ENCODE peak calls at places on chromosomes 1 and 21, in four cellular contexts. Y, V, R and A are unnamed samples.

GRCh38 chr1:153626929-153627796 is at the start of gene S100A13:
- DNase-seq in R (peak; percentile 82), V (peak; percentile 85), Y (peak; percentile 95), A (no peak)

GRCh38 chr1:113976609-113977278 is 2.5 kb upstream of the OLFML3 start:
- DNase-seq in Y (peak; percentile 72), V (no peak), R (no peak), A (no peak)

GRCh38 chr1:115469703-115470476 is 131.8 kb upstream of the NGF start:
- DNase-seq in Y (peak; percentile 68), V (peak; percentile 68), R (peak; percentile 51), A (no peak)

GRCh38 chr1:40703316-40703715 is 11.8 kb downstream of the NFYC start:
- DNase-seq in R (no peak), Y (no peak), V (no peak), A (no peak)

GRCh38 chr1:118923319-118923718 is 64.8 kb downstream of the TBX15 start:
- DNase-seq in Y (no peak), V (no peak), R (no peak), A (no peak)

GRCh38 chr1:204633665-204634064 is 51.9 kb downstream of the LRRN2 start:
- DNase-seq in Y (no peak), R (no peak), V (peak; percentile 26), A (no peak)

GRCh38 chr1:68725353-68725752 is 228.5 kb upstream of the DEPDC1 start:
- DNase-seq in Y (no peak), R (no peak), V (peak; percentile 58), A (no peak)

GRCh38 chr1:13607002-13607401 is 23.4 kb downstream of the PDPN start:
- DNase-seq in V (no peak), Y (no peak), R (no peak), A (no peak)

GRCh38 chr21:25494804-25495203 is 112.5 kb downstream of the MRPL39 start:
- DNase-seq in Y (no peak), R (no peak), V (no peak), A (no peak)

GRCh38 chr21:25500598-25500997 is 106.7 kb downstream of the MRPL39 start:
- DNase-seq in R (no peak), V (no peak), Y (no peak), A (no peak)

GRCh38 chr21:25493722-25494121 is 113.6 kb downstream of the MRPL39 start:
- DNase-seq in R (no peak), V (no peak), Y (no peak), A (no peak)

GRCh38 chr21:25501448-25501847 is 105.8 kb downstream of the MRPL39 start:
- DNase-seq in V (no peak), R (no peak), Y (no peak), A (no peak)

GRCh38 chr21:25496825-25497482 is 110.3 kb downstream of the MRPL39 start:
- DNase-seq in R (no peak), V (no peak), Y (no peak), A (no peak)
- H3K9me3 ChIP-seq in R (no peaks in the 10 kb centered on the region), V (no peaks in the 10 kb centered on the region), Y (no peaks in the 10 kb centered on the region), A (no peaks in the 10 kb centered on the region)

DNA sequence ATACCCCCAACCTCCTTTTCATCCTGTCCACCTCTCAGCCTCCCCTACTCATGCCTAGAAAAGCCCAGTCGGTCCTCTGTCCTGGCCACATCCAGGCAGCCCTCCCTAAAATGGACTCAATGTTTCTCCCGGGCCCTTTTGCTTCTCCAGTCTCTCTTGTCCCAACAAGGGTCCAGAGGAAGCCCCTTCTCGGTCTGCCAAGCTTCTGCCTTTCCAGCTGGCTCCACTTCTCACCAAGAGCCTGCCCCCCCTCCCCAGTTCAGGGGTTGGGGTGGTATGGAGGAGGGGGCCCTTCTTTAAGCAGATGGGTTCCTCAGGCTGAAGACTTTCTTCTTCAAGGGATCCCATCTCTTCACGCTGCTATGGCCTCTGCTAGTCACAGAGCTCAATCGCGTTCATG is 23.9 kb downstream of the RAB7B start:
- DNase-seq in Y (no peak), R (no peak), V (no peak), A (no peak)
- H3K9me3 ChIP-seq in Y (no peaks in the 10 kb centered on the region), R (no peaks in the 10 kb centered on the region), V (no peaks in the 10 kb centered on the region), A (no peaks in the 10 kb centered on the region)

DNA sequence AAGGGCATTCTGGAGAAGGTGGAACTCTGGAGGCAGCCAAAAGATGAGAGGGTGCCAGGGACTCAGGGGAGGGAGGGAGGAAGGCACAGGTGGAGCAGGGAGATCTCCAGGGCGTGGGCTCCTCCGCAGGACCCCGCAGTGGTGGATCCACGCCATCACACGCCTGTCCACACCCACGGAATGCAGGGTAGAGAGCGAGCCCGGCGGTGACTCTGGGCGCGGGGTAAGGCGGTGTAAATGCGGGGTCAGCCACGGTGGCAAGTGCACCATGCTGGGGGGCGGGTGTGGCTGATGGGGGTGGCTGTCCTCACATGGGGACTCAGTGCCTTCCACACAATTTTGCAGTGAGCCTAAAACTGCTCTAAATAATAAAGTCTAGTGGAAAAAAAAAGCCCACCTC is 105.1 kb upstream of the TTC34 start:
- DNase-seq in Y (no peak), V (no peak), R (no peak), A (no peak)
- H3K9me3 ChIP-seq in Y (no peaks in the 10 kb centered on the region), V (no peaks in the 10 kb centered on the region), R (no peaks in the 10 kb centered on the region), A (no peaks in the 10 kb centered on the region)

DNA sequence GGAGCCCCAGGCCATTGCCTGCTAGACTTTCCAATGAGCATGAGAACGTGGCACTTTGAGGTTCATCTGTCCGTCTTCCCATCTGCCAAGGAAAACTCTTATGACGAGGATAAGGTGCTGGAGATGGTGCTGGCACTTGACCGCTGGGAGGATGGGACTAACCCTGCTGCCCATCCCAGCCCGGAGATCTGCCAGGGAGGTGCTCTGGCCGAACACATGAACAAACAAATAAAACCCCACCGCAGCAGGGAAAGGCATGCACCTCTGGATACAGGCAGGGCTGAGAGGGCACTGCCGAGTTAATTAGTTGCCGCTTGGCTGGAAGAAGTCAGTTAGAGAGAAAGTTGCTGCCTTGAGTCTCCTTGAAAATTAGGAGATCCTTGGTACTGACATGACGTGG is 308.4 kb downstream of the AJAP1 start:
- DNase-seq in Y (no peak), R (no peak), V (no peak), A (no peak)
- H3K9me3 ChIP-seq in Y (no peaks in the 10 kb centered on the region), R (no peaks in the 10 kb centered on the region), V (no peaks in the 10 kb centered on the region), A (no peaks in the 10 kb centered on the region)

GRCh38 chr21:17293194-17293593 is 219.6 kb upstream of the CXADR start:
- DNase-seq in R (no peak), Y (no peak), V (no peak), A (no peak)
- H3K9me3 ChIP-seq in R (peaks cover 13% of the 10 kb centered on the region), Y (no peaks in the 10 kb centered on the region), V (no peaks in the 10 kb centered on the region), A (no peaks in the 10 kb centered on the region)

GRCh38 chr1:29563571-29563970 is 327.2 kb downstream of the PTPRU start:
- DNase-seq in Y (no peak), R (no peak), V (no peak), A (no peak)
- H3K9me3 ChIP-seq in Y (peaks cover 7% of the 10 kb centered on the region), R (peaks cover 40% of the 10 kb centered on the region), V (no peaks in the 10 kb centered on the region), A (no peaks in the 10 kb centered on the region)